ENCODE peak calls at places on chromosome 5, in six cellular contexts. O, W, F, T, H and M are unnamed samples.

GRCh38 chr5:138331449-138332368 is at the start of gene CDC25C:
- DNase-seq in F (peak), W (peak), O (peak), T (peak), H (peak), M (peak)

GRCh38 chr5:14145356-14146334 is 2.5 kb downstream of the TRIO start:
- DNase-seq in H (no peak), W (no peak), F (no peak), O (no peak), T (no peak), M (no peak)

GRCh38 chr5:151571270-151572173 is 19.6 kb downstream of the FAT2 start:
- DNase-seq in T (no peak), O (no peak), W (no peak), F (no peak), H (peak), M (no peak)

GRCh38 chr5:140694276-140694675 is 3.0 kb downstream of the HARS2 start:
- DNase-seq in F (no peak), W (no peak), T (no peak), O (no peak), H (no peak), M (no peak)

GRCh38 chr5:59893436-59894227 is at the start of gene PDE4D:
- DNase-seq in F (peak), T (no peak), H (peak), O (peak), W (no peak), M (no peak)

GRCh38 chr5:34412769-34413168 is 243.4 kb upstream of the RAI14 start:
- DNase-seq in T (no peak), O (no peak), F (no peak), H (no peak), W (no peak), M (no peak)

GRCh38 chr5:138441221-138441620 is 2.4 kb downstream of the REEP2 start:
- DNase-seq in F (no peak), H (no peak), O (no peak), T (no peak), W (no peak), M (no peak)

GRCh38 chr5:63878788-63879187 is 83.5 kb downstream of the HTR1A start:
- DNase-seq in T (no peak), F (no peak), H (no peak), O (no peak), W (no peak), M (no peak)

GRCh38 chr5:151523335-151523734 is 67.8 kb downstream of the FAT2 start:
- DNase-seq in O (no peak), F (peak), T (no peak), W (no peak), H (peak), M (peak)

GRCh38 chr5:1637639-1638481 is 114.1 kb upstream of the LPCAT1 start:
- DNase-seq in F (no peak), H (no peak), T (peak), O (peak), W (no peak), M (no peak)

GRCh38 chr5:42013561-42013960 is 88.5 kb downstream of the FBXO4 start:
- DNase-seq in W (no peak), F (no peak), H (no peak), T (no peak), O (no peak), M (no peak)

GRCh38 chr5:115170128-115170923 is 618 bp upstream of the TRIM36 start:
- DNase-seq in H (no peak), W (no peak), O (no peak), F (peak), T (no peak), M (no peak)

GRCh38 chr5:117135851-117136250 is 561.2 kb upstream of the SEMA6A start:
- DNase-seq in T (no peak), O (no peak), F (no peak), H (no peak), W (no peak), M (no peak)

GRCh38 chr5:96584712-96585111 is 77.5 kb upstream of the CAST start:
- DNase-seq in F (no peak), T (no peak), H (no peak), W (no peak), O (no peak), M (no peak)

GRCh38 chr5:169168288-169168687 is 132.7 kb downstream of the SLIT3 start:
- DNase-seq in W (no peak), O (no peak), T (no peak), F (no peak), H (no peak), M (no peak)

GRCh38 chr5:42064821-42065220 is 139.7 kb downstream of the FBXO4 start:
- DNase-seq in O (no peak), H (peak), W (no peak), F (no peak), T (no peak), M (no peak)

GRCh38 chr5:133818031-133818431 is 150.4 kb downstream of the C5orf15 start:
- DNase-seq in H (peak), F (no peak), T (no peak), O (no peak), W (no peak), M (no peak)

GRCh38 chr5:54135042-54135441 is 175.3 kb downstream of the ARL15 start:
- DNase-seq in H (no peak), W (no peak), F (no peak), O (no peak), T (no peak), M (no peak)

GRCh38 chr5:80959768-80960442 is at the start of gene RASGRF2:
- DNase-seq in O (peak), T (no peak), H (no peak), W (no peak), F (peak), M (no peak)

GRCh38 chr5:10599828-10600227 is 36.0 kb downstream of the ANKRD33B start:
- DNase-seq in H (peak), T (no peak), F (no peak), W (no peak), O (no peak), M (no peak)

GRCh38 chr5:179373101-179373934 is 28.1 kb upstream of the ADAMTS2 start:
- DNase-seq in H (no peak), T (no peak), F (no peak), O (peak), W (no peak), M (no peak)

GRCh38 chr5:102853680-102854079 is 98.6 kb downstream of the PAM start:
- DNase-seq in T (no peak), H (no peak), O (no peak), W (no peak), F (no peak), M (peak)
- TF ChIP-seq CTCF in T (no peak), H (no peak), O (no peak), W (no peak), F (no peak), M (no peak)

GRCh38 chr5:139524446-139524845 is 36.7 kb upstream of the UBE2D2 start:
- DNase-seq in W (no peak), O (no peak), H (no peak), T (no peak), F (no peak), M (no peak)
- H3K4me3 ChIP-seq in W (no peak), O (no peak), H (no peak), T (no peak), F (no peak), M (no peak)

DNA sequence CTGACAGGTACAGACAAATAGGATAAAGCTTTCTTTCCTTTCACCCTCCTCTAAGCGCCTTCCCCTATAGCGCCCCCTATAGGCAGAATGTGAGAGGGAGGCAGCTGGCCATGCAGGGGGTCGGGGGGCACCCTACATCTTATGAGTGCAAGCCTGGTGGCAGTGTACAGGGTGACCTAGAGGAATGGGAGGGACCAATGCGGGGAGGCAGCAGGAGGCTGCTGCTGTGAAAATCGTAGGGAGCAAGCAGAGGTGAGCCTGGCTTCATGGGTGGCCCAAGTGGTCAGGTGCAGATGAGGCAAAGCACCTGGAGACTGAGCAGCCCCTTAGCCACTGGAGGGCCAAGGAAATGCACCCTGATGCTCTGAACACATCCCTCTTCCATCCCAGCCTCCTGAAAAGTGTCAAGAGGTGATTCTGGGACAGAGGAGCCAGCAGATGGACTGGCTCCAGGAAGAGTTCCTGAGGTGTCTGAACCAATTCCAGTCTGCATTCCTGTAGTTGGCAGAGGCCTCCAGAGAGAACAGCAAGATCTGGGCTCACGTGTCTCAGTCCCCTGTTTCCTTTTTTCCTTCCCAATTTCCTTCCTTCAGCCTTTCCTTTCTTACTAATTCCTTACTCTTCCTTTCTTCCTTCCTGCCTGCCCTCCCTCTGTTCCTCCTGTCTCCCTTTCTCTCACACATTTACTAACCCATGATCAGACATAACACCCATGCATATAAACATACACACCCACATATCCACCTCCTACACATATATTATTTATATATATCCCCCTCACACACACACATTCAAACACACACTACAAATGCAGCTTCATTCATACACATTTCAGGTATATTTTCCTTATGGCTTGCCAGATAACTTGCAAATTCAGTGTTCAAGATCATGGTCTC is 32.8 kb upstream of the GALNT10 start:
- DNase-seq in W (no peak), O (no peak), T (no peak), F (no peak), H (no peak), M (no peak)
- TF ChIP-seq CTCF in W (peak), O (no peak), T (no peak), F (peak), H (peak), M (peak)

GRCh38 chr5:37807902-37808301 is 31.9 kb downstream of the GDNF start:
- DNase-seq in W (no peak), O (no peak), T (no peak), F (no peak), H (no peak), M (no peak)

GRCh38 chr5:37812365-37812764 is 27.5 kb downstream of the GDNF start:
- DNase-seq in T (no peak), W (no peak), H (no peak), O (no peak), F (no peak), M (no peak)

GRCh38 chr5:37807015-37807414 is 32.8 kb downstream of the GDNF start:
- DNase-seq in O (no peak), H (no peak), F (no peak), T (no peak), W (no peak), M (no peak)

GRCh38 chr5:37811866-37812265 is 28.0 kb downstream of the GDNF start:
- DNase-seq in F (no peak), T (no peak), H (no peak), W (no peak), O (no peak), M (no peak)

DNA sequence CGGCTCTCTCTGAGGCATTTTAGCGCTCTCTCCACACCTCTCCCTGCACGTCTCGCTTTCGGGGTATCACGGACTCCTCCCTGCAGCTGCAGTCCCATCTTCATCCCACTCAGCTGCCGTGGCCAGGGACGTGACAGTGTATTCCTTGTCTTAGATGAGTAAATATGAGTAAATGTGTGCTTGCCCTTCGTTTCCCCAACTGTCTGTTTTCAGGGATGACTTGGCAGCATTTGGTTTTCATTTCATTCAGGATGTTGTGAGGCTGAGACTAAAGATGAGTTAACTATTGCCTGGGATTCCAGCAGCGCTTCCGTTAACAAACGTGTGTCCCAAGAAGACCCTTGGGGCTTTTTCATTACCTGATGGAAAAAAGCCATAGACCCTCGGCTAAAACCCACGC is 29.5 kb downstream of the GDNF start:
- DNase-seq in T (no peak), O (no peak), H (no peak), W (no peak), F (no peak), M (peak)
- H3K4me3 ChIP-seq in T (no peak), O (peak), H (no peak), W (peak), F (no peak), M (peak)